ENCODE peak calls at places on chromosomes 3 and 15, in seven cellular contexts. U is HepG2, X is HCT116, R is WTC11, N is K562, K is GM12878, Q is H1. E is an unnamed sample.

GRCh38 chr3:39184081-39184967 is 8.1 kb downstream of the XIRP1 start:
- DNase-seq in U (no peak), X (no peak), R (no peak), N (no peak), K (no peak), Q (no peak), E (no peak)

GRCh38 chr3:129840707-129841360 is 52.7 kb downstream of the TMCC1 start:
- DNase-seq in U (no peak), X (no peak), R (no peak), N (no peak), K (no peak), Q (no peak), E (no peak)

GRCh38 chr3:4723921-4724698 is 231.0 kb downstream of the ITPR1 start:
- DNase-seq in U (peak; percentile 36), X (no peak), R (no peak), N (no peak), K (no peak), Q (no peak), E (no peak)

GRCh38 chr3:189132125-189132744 is 39.5 kb upstream of the TPRG1 start:
- DNase-seq in U (peak; percentile 65), X (peak; percentile 93), R (no peak), N (no peak), K (peak; percentile 9), Q (no peak), E (no peak)

GRCh38 chr3:155744626-155745324 is at the start of gene PLCH1:
- DNase-seq in U (peak; percentile 73), X (peak; percentile 62), R (peak; percentile 92), N (peak; percentile 64), K (no peak), Q (peak; percentile 80), E (peak; percentile 76)

GRCh38 chr3:112338727-112339056 is 5.7 kb downstream of the CD200 start:
- DNase-seq in U (no peak), X (no peak), R (no peak), N (no peak), K (no peak), Q (no peak), E (no peak)

GRCh38 chr15:79881254-79881653 is 15.6 kb downstream of the MTHFS start:
- DNase-seq in U (no peak), X (no peak), R (no peak), N (no peak), K (no peak), Q (no peak), E (no peak)

GRCh38 chr3:198079771-198080520 is 119.9 kb downstream of the LMLN start:
- DNase-seq in U (no peak), X (peak; percentile 50), R (peak; percentile 46), N (peak; percentile 18), K (no peak), Q (peak; percentile 9), E (peak; percentile 12)

GRCh38 chr3:139928708-139929505 is 6.1 kb upstream of the CLSTN2 start:
- DNase-seq in U (no peak), X (no peak), R (no peak), N (no peak), K (no peak), Q (no peak), E (no peak)

GRCh38 chr15:33243869-33244268 is 49.4 kb upstream of the FMN1 start:
- DNase-seq in U (peak; percentile 44), X (no peak), R (no peak), N (no peak), K (no peak), Q (no peak), E (no peak)

GRCh38 chr3:98763076-98763475 is at the start of gene ST3GAL6:
- DNase-seq in U (no peak), X (no peak), R (no peak), N (no peak), K (no peak), Q (no peak), E (no peak)

GRCh38 chr15:91225728-91226127 is 125.7 kb downstream of the SV2B start:
- DNase-seq in U (no peak), X (no peak), R (no peak), N (no peak), K (no peak), Q (no peak), E (no peak)

GRCh38 chr3:72288955-72289707 is 504.2 kb upstream of the PROK2 start:
- DNase-seq in U (no peak), X (no peak), R (no peak), N (peak; percentile 33), K (no peak), Q (no peak), E (no peak)

GRCh38 chr3:133461291-133461690 is 61.4 kb downstream of the BFSP2 start:
- DNase-seq in U (peak; percentile 61), X (no peak), R (no peak), N (no peak), K (no peak), Q (no peak), E (no peak)

GRCh38 chr3:113092746-113093145 is 102.0 kb downstream of the GTPBP8 start:
- DNase-seq in U (no peak), X (no peak), R (no peak), N (no peak), K (no peak), Q (no peak), E (no peak)

GRCh38 chr15:91329914-91330313 is 229.9 kb downstream of the SV2B start:
- DNase-seq in U (no peak), X (no peak), R (no peak), N (no peak), K (no peak), Q (no peak), E (no peak)

GRCh38 chr3:167684389-167684993 is 30.7 kb upstream of the WDR49 start:
- DNase-seq in U (peak; percentile 64), X (peak; percentile 46), R (peak; percentile 23), N (peak; percentile 39), K (no peak), Q (no peak), E (peak; percentile 44)

GRCh38 chr15:89781891-89782618 is 5.9 kb downstream of the MESP2 start:
- DNase-seq in U (peak; percentile 84), X (peak; percentile 39), R (no peak), N (no peak), K (no peak), Q (no peak), E (no peak)

GRCh38 chr15:63939531-63940130 is 105.9 kb upstream of the HERC1 start:
- DNase-seq in U (peak; percentile 88), X (no peak), R (no peak), N (no peak), K (peak; percentile 15), Q (no peak), E (no peak)
- TF ChIP-seq SP1 in U (no peak), X (no peak), R (no peak), N (no peak), K (no peak), Q (no peak), E (no peak)

GRCh38 chr15:99015677-99016568 is 8.3 kb upstream of the PGPEP1L start:
- DNase-seq in U (no peak), X (no peak), R (peak; percentile 50), N (no peak), K (no peak), Q (no peak), E (peak; percentile 42)

GRCh38 chr15:99010743-99011142 is 3.2 kb upstream of the PGPEP1L start:
- DNase-seq in U (no peak), X (no peak), R (no peak), N (no peak), K (no peak), Q (no peak), E (no peak)

GRCh38 chr15:99016680-99017321 is 9.2 kb upstream of the PGPEP1L start:
- DNase-seq in U (no peak), X (no peak), R (no peak), N (no peak), K (no peak), Q (no peak), E (no peak)

GRCh38 chr15:99017322-99017701 is 9.7 kb upstream of the PGPEP1L start:
- DNase-seq in U (no peak), X (no peak), R (no peak), N (no peak), K (no peak), Q (no peak), E (no peak)

DNA sequence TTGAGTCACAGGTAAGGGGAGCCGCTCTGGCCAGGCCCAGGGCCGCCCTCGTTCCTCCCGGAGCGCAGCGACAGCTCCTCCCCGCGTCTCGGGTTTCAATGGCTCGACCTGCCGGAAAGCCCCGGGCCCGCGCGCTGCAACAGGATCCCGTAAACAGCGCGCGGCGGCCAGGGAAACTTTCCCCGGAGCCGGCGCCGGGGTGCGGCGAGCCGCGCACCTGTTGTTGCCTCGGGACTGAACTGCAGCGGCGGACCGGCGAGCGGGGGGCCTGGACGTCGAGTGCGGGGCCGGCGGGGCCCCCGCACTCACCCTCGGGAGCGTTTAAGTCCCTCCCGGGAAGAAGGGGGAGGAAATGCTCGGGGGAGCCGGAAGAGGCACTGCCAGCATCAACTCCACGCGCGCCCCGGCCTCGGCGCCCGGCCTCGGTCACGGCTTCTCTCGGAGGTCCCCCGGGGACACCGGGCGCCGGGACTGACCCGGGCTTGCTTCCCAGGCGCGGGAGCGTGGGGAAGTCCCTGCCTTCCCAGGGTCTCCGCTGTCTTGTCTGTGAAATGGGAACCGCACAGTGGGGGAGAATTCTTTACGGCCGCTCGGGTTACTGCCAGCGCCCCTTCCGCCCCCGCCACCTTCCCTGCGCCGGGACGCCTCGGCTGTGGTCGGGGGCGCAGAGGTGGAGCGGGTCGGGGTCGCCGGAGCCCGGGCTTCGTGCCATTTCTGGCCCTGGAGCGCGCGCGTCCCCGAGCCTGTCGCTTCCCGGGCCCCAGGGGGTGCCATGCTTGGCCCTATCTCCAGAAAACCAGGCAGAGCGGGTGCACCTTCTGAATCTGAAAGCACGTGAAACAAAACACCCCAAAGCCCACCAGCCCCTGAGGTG is 7.4 kb upstream of the PGPEP1L start:
- DNase-seq in U (peak; percentile 28), X (peak; percentile 36), R (peak; percentile 85), N (peak; percentile 53), K (no peak), Q (peak; percentile 49), E (peak; percentile 70)
- TF ChIP-seq SP1 in U (no peak), X (no peak), R (peak; percentile 22), N (no peak), K (no peak), Q (no peak), E (no peak)

DNA sequence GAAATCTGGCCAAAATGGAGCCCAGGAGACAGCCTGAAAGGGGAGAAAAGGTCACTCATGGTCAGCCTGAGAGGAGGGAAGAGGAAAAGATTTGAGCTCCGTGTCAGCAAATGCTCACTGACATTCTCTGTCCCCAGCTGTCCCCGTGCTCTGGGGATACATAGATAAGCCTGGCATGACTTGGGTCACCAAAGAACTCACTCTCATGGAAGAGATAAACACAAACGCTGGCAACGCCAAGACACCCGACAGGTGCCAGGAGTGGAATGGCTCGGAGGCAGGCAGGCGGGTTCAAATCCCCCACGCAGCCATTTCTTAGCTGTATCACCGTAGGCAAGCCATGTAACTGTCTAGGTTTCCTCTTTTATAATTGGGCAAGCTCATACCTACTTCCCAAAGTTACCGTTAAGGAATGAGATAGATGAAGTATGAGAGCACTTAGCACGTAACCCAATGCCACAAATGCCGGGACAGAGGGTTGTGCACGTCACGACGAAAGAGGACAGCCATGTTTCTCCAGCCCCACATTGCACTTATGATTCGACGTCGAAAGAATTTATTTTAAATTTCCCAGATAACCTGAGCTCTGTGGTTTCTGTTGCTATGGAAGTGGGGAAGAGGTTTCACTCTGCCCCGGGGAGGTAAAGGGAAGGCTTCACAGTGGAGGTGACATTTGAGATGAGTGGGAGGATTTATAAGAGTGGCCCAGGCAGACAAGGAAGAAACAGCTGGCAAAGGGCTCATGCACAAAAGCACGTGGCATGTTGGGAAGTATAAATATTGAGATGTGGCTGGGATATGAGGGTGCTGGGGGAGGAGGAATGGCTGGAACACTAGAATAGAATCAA is 41.4 kb upstream of the TSEN2 start:
- DNase-seq in U (no peak), X (no peak), R (no peak), N (no peak), K (no peak), Q (no peak), E (no peak)
- TF ChIP-seq SP1 in U (no peak), X (no peak), R (no peak), N (no peak), K (no peak), Q (no peak), E (no peak)

GRCh38 chr15:75654201-75654907 is 6.6 kb downstream of the SNX33 start:
- DNase-seq in U (no peak), X (no peak), R (no peak), N (no peak), K (no peak), Q (no peak), E (no peak)
- TF ChIP-seq SP1 in U (no peak), X (no peak), R (no peak), N (no peak), K (no peak), Q (no peak), E (no peak)

E was measured in HEK293T.